ENCODE peak calls at places on chromosome 19, in nine cellular contexts. One of them, this sample, is unnamed.
A peak's percentile ranks its signal among the peaks of the same experiment; 100 is the strongest.

GRCh38 chr19:57812201-57812600 is 2.5 kb downstream of the ZNF552 start:
- DNase-seq in ecto neural progenitor cell: no peak
- DNase-seq in GM04504: no peak
- DNase-seq in activated CD4-positive, alpha-beta T cell treated with anti-CD3 and anti-CD28 coated beads for 24 hours: no peak
- DNase-seq in iPS DF 6.9: no peak
- DNase-seq in foreskin melanocyte: no peak
- DNase-seq in Peyer's patch: no peak
- DNase-seq in mucosa of gallbladder: no peak
- DNase-seq in nephron progenitor cell: no peak
- DNase-seq in this sample: no peak

GRCh38 chr19:10686193-10686592 is 15.0 kb upstream of the QTRT1 start:
- DNase-seq in Peyer's patch: no peak
- DNase-seq in activated CD4-positive, alpha-beta T cell treated with anti-CD3 and anti-CD28 coated beads for 24 hours: no peak
- DNase-seq in foreskin melanocyte: no peak
- DNase-seq in iPS DF 6.9: no peak
- DNase-seq in nephron progenitor cell: no peak
- DNase-seq in GM04504: no peak
- DNase-seq in mucosa of gallbladder: no peak
- DNase-seq in ecto neural progenitor cell: no peak
- DNase-seq in this sample: no peak

GRCh38 chr19:42831221-42832019 is 48.1 kb downstream of the PSG1 start:
- DNase-seq in activated CD4-positive, alpha-beta T cell treated with anti-CD3 and anti-CD28 coated beads for 24 hours: no peak
- DNase-seq in ecto neural progenitor cell: no peak
- DNase-seq in mucosa of gallbladder: no peak
- DNase-seq in Peyer's patch: no peak
- DNase-seq in foreskin melanocyte: no peak
- DNase-seq in iPS DF 6.9: no peak
- DNase-seq in nephron progenitor cell: no peak
- DNase-seq in GM04504: no peak
- DNase-seq in this sample: no peak

GRCh38 chr19:16118489-16119033 is 6.9 kb downstream of the RAB8A start:
- DNase-seq in nephron progenitor cell: no peak
- DNase-seq in GM04504: no peak
- DNase-seq in iPS DF 6.9: no peak
- DNase-seq in ecto neural progenitor cell: no peak
- DNase-seq in mucosa of gallbladder: no peak
- DNase-seq in Peyer's patch: peak; percentile 89
- DNase-seq in activated CD4-positive, alpha-beta T cell treated with anti-CD3 and anti-CD28 coated beads for 24 hours: peak; percentile 50
- DNase-seq in foreskin melanocyte: no peak
- DNase-seq in this sample: no peak

GRCh38 chr19:38842439-38843174 is 7.2 kb downstream of the HNRNPL start:
- DNase-seq in iPS DF 6.9: no peak
- DNase-seq in activated CD4-positive, alpha-beta T cell treated with anti-CD3 and anti-CD28 coated beads for 24 hours: no peak
- DNase-seq in nephron progenitor cell: no peak
- DNase-seq in foreskin melanocyte: no peak
- DNase-seq in mucosa of gallbladder: peak; percentile 45
- DNase-seq in GM04504: no peak
- DNase-seq in ecto neural progenitor cell: no peak
- DNase-seq in Peyer's patch: peak; percentile 92
- DNase-seq in this sample: no peak

GRCh38 chr19:54803410-54803809 is at the start of gene KIR2DL4:
- DNase-seq in nephron progenitor cell: no peak
- DNase-seq in ecto neural progenitor cell: no peak
- DNase-seq in activated CD4-positive, alpha-beta T cell treated with anti-CD3 and anti-CD28 coated beads for 24 hours: no peak
- DNase-seq in foreskin melanocyte: no peak
- DNase-seq in Peyer's patch: no peak
- DNase-seq in GM04504: no peak
- DNase-seq in iPS DF 6.9: no peak
- DNase-seq in mucosa of gallbladder: no peak
- DNase-seq in this sample: no peak

GRCh38 chr19:18438331-18439024 is 545 bp upstream of the ISYNA1 start:
- DNase-seq in ecto neural progenitor cell: peak; percentile 84
- DNase-seq in mucosa of gallbladder: no peak
- DNase-seq in Peyer's patch: peak; percentile 54
- DNase-seq in activated CD4-positive, alpha-beta T cell treated with anti-CD3 and anti-CD28 coated beads for 24 hours: no peak
- DNase-seq in foreskin melanocyte: peak; percentile 22
- DNase-seq in nephron progenitor cell: peak; percentile 58
- DNase-seq in GM04504: no peak
- DNase-seq in iPS DF 6.9: no peak
- DNase-seq in this sample: no peak

GRCh38 chr19:10279737-10280442 is 6.9 kb upstream of the ICAM4 start:
- DNase-seq in ecto neural progenitor cell: no peak
- DNase-seq in iPS DF 6.9: no peak
- DNase-seq in foreskin melanocyte: no peak
- DNase-seq in mucosa of gallbladder: no peak
- DNase-seq in GM04504: no peak
- DNase-seq in activated CD4-positive, alpha-beta T cell treated with anti-CD3 and anti-CD28 coated beads for 24 hours: no peak
- DNase-seq in nephron progenitor cell: no peak
- DNase-seq in Peyer's patch: peak; percentile 49
- DNase-seq in this sample: no peak

GRCh38 chr19:1634938-1635243 is 17.5 kb downstream of the TCF3 start:
- DNase-seq in nephron progenitor cell: no peak
- DNase-seq in GM04504: no peak
- DNase-seq in ecto neural progenitor cell: no peak
- DNase-seq in activated CD4-positive, alpha-beta T cell treated with anti-CD3 and anti-CD28 coated beads for 24 hours: no peak
- DNase-seq in Peyer's patch: no peak
- DNase-seq in foreskin melanocyte: no peak
- DNase-seq in mucosa of gallbladder: no peak
- DNase-seq in iPS DF 6.9: no peak
- DNase-seq in this sample: no peak

GRCh38 chr19:50639121-50640112 is at the start of gene SYT3:
- DNase-seq in GM04504: no peak
- DNase-seq in iPS DF 6.9: no peak
- DNase-seq in foreskin melanocyte: no peak
- DNase-seq in Peyer's patch: peak; percentile 53
- DNase-seq in activated CD4-positive, alpha-beta T cell treated with anti-CD3 and anti-CD28 coated beads for 24 hours: peak; percentile 13
- DNase-seq in nephron progenitor cell: peak; percentile 79
- DNase-seq in mucosa of gallbladder: peak; percentile 29
- DNase-seq in ecto neural progenitor cell: peak; percentile 83
- DNase-seq in this sample: no peak

GRCh38 chr19:3346677-3347353 is 19.6 kb upstream of the NFIC start:
- DNase-seq in iPS DF 6.9: no peak
- DNase-seq in ecto neural progenitor cell: no peak
- DNase-seq in Peyer's patch: peak; percentile 55
- DNase-seq in GM04504: no peak
- DNase-seq in activated CD4-positive, alpha-beta T cell treated with anti-CD3 and anti-CD28 coated beads for 24 hours: no peak
- DNase-seq in foreskin melanocyte: no peak
- DNase-seq in nephron progenitor cell: no peak
- DNase-seq in mucosa of gallbladder: peak; percentile 79
- DNase-seq in this sample: no peak

GRCh38 chr19:2512523-2513431 is 36.9 kb downstream of the GADD45B start:
- DNase-seq in nephron progenitor cell: no peak
- DNase-seq in ecto neural progenitor cell: no peak
- DNase-seq in activated CD4-positive, alpha-beta T cell treated with anti-CD3 and anti-CD28 coated beads for 24 hours: no peak
- DNase-seq in Peyer's patch: no peak
- DNase-seq in foreskin melanocyte: no peak
- DNase-seq in iPS DF 6.9: no peak
- DNase-seq in GM04504: no peak
- DNase-seq in mucosa of gallbladder: no peak
- DNase-seq in this sample: no peak

GRCh38 chr19:43957891-43958290 is 6.9 kb downstream of the ZNF221 start:
- DNase-seq in activated CD4-positive, alpha-beta T cell treated with anti-CD3 and anti-CD28 coated beads for 24 hours: no peak
- DNase-seq in foreskin melanocyte: no peak
- DNase-seq in ecto neural progenitor cell: no peak
- DNase-seq in iPS DF 6.9: no peak
- DNase-seq in Peyer's patch: no peak
- DNase-seq in GM04504: peak; percentile 58
- DNase-seq in mucosa of gallbladder: no peak
- DNase-seq in nephron progenitor cell: no peak
- DNase-seq in this sample: no peak

GRCh38 chr19:13270514-13271105 is 120.4 kb downstream of the IER2 start:
- DNase-seq in mucosa of gallbladder: no peak
- DNase-seq in ecto neural progenitor cell: no peak
- DNase-seq in Peyer's patch: no peak
- DNase-seq in activated CD4-positive, alpha-beta T cell treated with anti-CD3 and anti-CD28 coated beads for 24 hours: no peak
- DNase-seq in foreskin melanocyte: no peak
- DNase-seq in GM04504: no peak
- DNase-seq in iPS DF 6.9: no peak
- DNase-seq in nephron progenitor cell: no peak
- DNase-seq in this sample: no peak

GRCh38 chr19:18090545-18091216 is 3.9 kb upstream of the IL12RB1 start:
- DNase-seq in Peyer's patch: no peak
- DNase-seq in GM04504: no peak
- DNase-seq in foreskin melanocyte: no peak
- DNase-seq in activated CD4-positive, alpha-beta T cell treated with anti-CD3 and anti-CD28 coated beads for 24 hours: no peak
- DNase-seq in mucosa of gallbladder: no peak
- DNase-seq in ecto neural progenitor cell: no peak
- DNase-seq in iPS DF 6.9: no peak
- DNase-seq in nephron progenitor cell: no peak
- DNase-seq in this sample: no peak

This sample was measured in iPS DF 19.7.